ENCODE peak calls at places on chromosomes 12 and 14, in five cellular contexts. One of them, this sample, is unnamed.

GRCh38 chr12:91272456-91273063 is 89.9 kb upstream of the DCN start:
- DNase-seq in epithelial cell of esophagus: no peak
- DNase-seq in left ventricle myocardium inferior: peak; percentile 81
- DNase-seq in body of pancreas: peak; percentile 29
- DNase-seq in mucosa of descending colon: peak; percentile 46
- DNase-seq in this sample: no peak

GRCh38 chr14:33686218-33686617 is 264.7 kb downstream of the EGLN3 start:
- DNase-seq in epithelial cell of esophagus: peak; percentile 72
- DNase-seq in left ventricle myocardium inferior: no peak
- DNase-seq in body of pancreas: no peak
- DNase-seq in mucosa of descending colon: no peak
- DNase-seq in this sample: peak; percentile 79

GRCh38 chr12:63917864-63918742 is 73.6 kb downstream of the SRGAP1 start:
- DNase-seq in epithelial cell of esophagus: peak; percentile 97
- DNase-seq in left ventricle myocardium inferior: no peak
- DNase-seq in body of pancreas: no peak
- DNase-seq in mucosa of descending colon: no peak
- DNase-seq in this sample: peak; percentile 99

GRCh38 chr12:95671265-95671664 is 119.3 kb downstream of the NTN4 start:
- DNase-seq in epithelial cell of esophagus: no peak
- DNase-seq in left ventricle myocardium inferior: no peak
- DNase-seq in body of pancreas: no peak
- DNase-seq in mucosa of descending colon: no peak
- DNase-seq in this sample: no peak

GRCh38 chr12:72986963-72987362 is 714.8 kb downstream of the TRHDE start:
- DNase-seq in epithelial cell of esophagus: no peak
- DNase-seq in left ventricle myocardium inferior: no peak
- DNase-seq in body of pancreas: no peak
- DNase-seq in mucosa of descending colon: no peak
- DNase-seq in this sample: no peak

GRCh38 chr12:129753596-129753995 is 150.2 kb downstream of the TMEM132D start:
- DNase-seq in epithelial cell of esophagus: no peak
- DNase-seq in left ventricle myocardium inferior: no peak
- DNase-seq in body of pancreas: no peak
- DNase-seq in mucosa of descending colon: no peak
- DNase-seq in this sample: peak; percentile 5

GRCh38 chr14:33210304-33210703 is 271.6 kb downstream of the NPAS3 start:
- DNase-seq in epithelial cell of esophagus: peak; percentile 52
- DNase-seq in left ventricle myocardium inferior: no peak
- DNase-seq in body of pancreas: no peak
- DNase-seq in mucosa of descending colon: no peak
- DNase-seq in this sample: peak; percentile 21

GRCh38 chr12:38465020-38465419 is 148.4 kb downstream of the ALG10B start:
- DNase-seq in epithelial cell of esophagus: no peak
- DNase-seq in left ventricle myocardium inferior: no peak
- DNase-seq in body of pancreas: no peak
- DNase-seq in mucosa of descending colon: no peak
- DNase-seq in this sample: no peak

GRCh38 chr14:59376691-59377090 is 88.5 kb downstream of the GPR135 start:
- DNase-seq in epithelial cell of esophagus: no peak
- DNase-seq in left ventricle myocardium inferior: no peak
- DNase-seq in body of pancreas: no peak
- DNase-seq in mucosa of descending colon: no peak
- DNase-seq in this sample: no peak

GRCh38 chr12:106889950-106890626 is 65.6 kb upstream of the TMEM263 start:
- DNase-seq in epithelial cell of esophagus: no peak
- DNase-seq in left ventricle myocardium inferior: no peak
- DNase-seq in body of pancreas: no peak
- DNase-seq in mucosa of descending colon: no peak
- DNase-seq in this sample: no peak

GRCh38 chr12:4417471-4417870 is 28.1 kb downstream of the FGF6 start:
- DNase-seq in epithelial cell of esophagus: no peak
- DNase-seq in left ventricle myocardium inferior: no peak
- DNase-seq in body of pancreas: no peak
- DNase-seq in mucosa of descending colon: no peak
- DNase-seq in this sample: no peak

GRCh38 chr12:40953076-40953475 is 235.0 kb upstream of the PDZRN4 start:
- DNase-seq in epithelial cell of esophagus: no peak
- DNase-seq in left ventricle myocardium inferior: no peak
- DNase-seq in body of pancreas: no peak
- DNase-seq in mucosa of descending colon: no peak
- DNase-seq in this sample: no peak

GRCh38 chr14:85529803-85530574 is at the start of gene FLRT2:
- DNase-seq in epithelial cell of esophagus: peak; percentile 71
- DNase-seq in left ventricle myocardium inferior: peak; percentile 50
- DNase-seq in body of pancreas: peak; percentile 71
- DNase-seq in mucosa of descending colon: peak; percentile 63
- DNase-seq in this sample: peak; percentile 54

GRCh38 chr14:45716506-45716905 is 463.5 kb upstream of the MIS18BP1 start:
- DNase-seq in epithelial cell of esophagus: peak; percentile 5
- DNase-seq in left ventricle myocardium inferior: no peak
- DNase-seq in body of pancreas: no peak
- DNase-seq in mucosa of descending colon: no peak
- DNase-seq in this sample: no peak

GRCh38 chr12:77599782-77600491 is 230.8 kb upstream of the NAV3 start:
- DNase-seq in epithelial cell of esophagus: no peak
- DNase-seq in left ventricle myocardium inferior: no peak
- DNase-seq in body of pancreas: no peak
- DNase-seq in mucosa of descending colon: no peak
- DNase-seq in this sample: no peak

GRCh38 chr14:31283568-31284252 is 76.1 kb upstream of the HECTD1 start:
- DNase-seq in epithelial cell of esophagus: no peak
- DNase-seq in left ventricle myocardium inferior: no peak
- DNase-seq in body of pancreas: no peak
- DNase-seq in mucosa of descending colon: no peak
- DNase-seq in this sample: no peak

GRCh38 chr12:42617622-42618021 is 28.1 kb upstream of the PRICKLE1 start:
- DNase-seq in epithelial cell of esophagus: peak; percentile 4
- DNase-seq in left ventricle myocardium inferior: no peak
- DNase-seq in body of pancreas: no peak
- DNase-seq in mucosa of descending colon: no peak
- DNase-seq in this sample: no peak

GRCh38 chr14:101497910-101498860 is 63.1 kb upstream of the DIO3 start:
- DNase-seq in epithelial cell of esophagus: no peak
- DNase-seq in left ventricle myocardium inferior: no peak
- DNase-seq in body of pancreas: peak; percentile 3
- DNase-seq in mucosa of descending colon: no peak
- DNase-seq in this sample: no peak

GRCh38 chr14:69901113-69901951 is 22.1 kb downstream of the SMOC1 start:
- DNase-seq in epithelial cell of esophagus: peak; percentile 66
- DNase-seq in left ventricle myocardium inferior: no peak
- DNase-seq in body of pancreas: no peak
- DNase-seq in mucosa of descending colon: no peak
- DNase-seq in this sample: peak; percentile 63

GRCh38 chr12:129617849-129618248 is 286.0 kb downstream of the TMEM132D start:
- DNase-seq in epithelial cell of esophagus: no peak
- DNase-seq in left ventricle myocardium inferior: no peak
- DNase-seq in body of pancreas: no peak
- DNase-seq in mucosa of descending colon: no peak
- DNase-seq in this sample: no peak

GRCh38 chr14:61562321-61563161 is 132.8 kb upstream of the HIF1A start:
- DNase-seq in epithelial cell of esophagus: peak; percentile 99
- DNase-seq in left ventricle myocardium inferior: no peak
- DNase-seq in body of pancreas: peak; percentile 73
- DNase-seq in mucosa of descending colon: no peak
- DNase-seq in this sample: peak; percentile 100

GRCh38 chr12:25422241-25422640 is 130.8 kb downstream of the LMNTD1 start:
- DNase-seq in epithelial cell of esophagus: no peak
- DNase-seq in left ventricle myocardium inferior: no peak
- DNase-seq in body of pancreas: no peak
- DNase-seq in mucosa of descending colon: no peak
- DNase-seq in this sample: no peak

GRCh38 chr12:106600503-106600902 is 17.7 kb downstream of the RFX4 start:
- DNase-seq in epithelial cell of esophagus: no peak
- DNase-seq in left ventricle myocardium inferior: no peak
- DNase-seq in body of pancreas: no peak
- DNase-seq in mucosa of descending colon: no peak
- DNase-seq in this sample: no peak

GRCh38 chr12:2268478-2269286 is 215.9 kb downstream of the CACNA1C start:
- DNase-seq in epithelial cell of esophagus: peak; percentile 28
- DNase-seq in left ventricle myocardium inferior: no peak
- DNase-seq in body of pancreas: no peak
- DNase-seq in mucosa of descending colon: no peak
- DNase-seq in this sample: peak; percentile 63

GRCh38 chr12:47397664-47398281 is 308.1 kb downstream of the RPAP3 start:
- DNase-seq in epithelial cell of esophagus: peak; percentile 87
- DNase-seq in left ventricle myocardium inferior: no peak
- DNase-seq in body of pancreas: no peak
- DNase-seq in mucosa of descending colon: no peak
- DNase-seq in this sample: peak; percentile 71

DNA sequence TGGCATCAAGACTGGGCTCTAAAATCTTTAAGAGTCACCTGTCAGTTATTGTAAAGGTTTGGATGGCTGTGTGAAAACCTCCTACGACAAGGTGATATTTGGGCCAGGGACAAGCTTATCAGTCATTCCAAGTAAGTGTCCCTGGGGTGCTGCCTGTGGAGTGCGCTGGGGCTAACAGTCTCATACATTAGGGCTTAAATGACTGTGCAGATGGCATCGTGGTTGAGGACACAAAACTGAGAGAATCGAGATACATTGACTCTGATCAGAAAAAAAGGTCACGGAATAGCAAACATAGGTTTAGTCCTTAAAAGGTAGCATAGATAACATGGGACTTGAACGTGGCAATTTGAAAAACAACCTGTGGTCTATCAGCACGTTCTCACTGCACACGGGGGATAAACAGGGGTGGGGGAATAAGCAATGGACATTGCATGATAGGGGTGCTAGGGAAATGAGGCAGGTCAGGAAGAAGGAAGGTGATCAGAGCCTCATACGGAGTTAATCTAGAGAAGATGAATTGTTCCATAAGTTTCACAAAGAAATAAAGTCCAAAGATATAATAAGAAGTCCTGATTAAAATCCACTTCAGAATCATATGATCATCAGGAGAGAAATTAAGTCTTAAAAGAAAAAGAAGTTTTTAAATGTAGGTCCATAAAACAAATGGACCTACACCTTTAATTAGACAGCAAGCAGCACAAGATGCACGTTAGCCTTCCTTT is 100.3 kb downstream of the DAD1 start:
- DNase-seq in epithelial cell of esophagus: no peak
- DNase-seq in left ventricle myocardium inferior: no peak
- DNase-seq in body of pancreas: no peak
- DNase-seq in mucosa of descending colon: no peak
- DNase-seq in this sample: no peak
- H3K4me3 ChIP-seq in epithelial cell of esophagus: no peak overlapping the region
- H3K4me3 ChIP-seq in left ventricle myocardium inferior: peak overlapping the region; percentile 13
- H3K4me3 ChIP-seq in body of pancreas: no peak overlapping the region
- H3K4me3 ChIP-seq in mucosa of descending colon: no peak overlapping the region
- H3K4me3 ChIP-seq in this sample: no peak overlapping the region

GRCh38 chr14:86961106-86961716 is 1031.8 kb downstream of the GALC start:
- DNase-seq in epithelial cell of esophagus: peak; percentile 68
- DNase-seq in left ventricle myocardium inferior: no peak
- DNase-seq in body of pancreas: peak; percentile 17
- DNase-seq in mucosa of descending colon: no peak
- DNase-seq in this sample: peak; percentile 8
- TF ChIP-seq CTCF in epithelial cell of esophagus: peak; percentile 79
- TF ChIP-seq CTCF in left ventricle myocardium inferior: peak; percentile 18
- TF ChIP-seq CTCF in body of pancreas: peak; percentile 51
- TF ChIP-seq CTCF in mucosa of descending colon: no peak
- TF ChIP-seq CTCF in this sample: peak; percentile 16

GRCh38 chr14:76133103-76133502 is 18.6 kb upstream of the GPATCH2L start:
- DNase-seq in epithelial cell of esophagus: peak; percentile 55
- DNase-seq in left ventricle myocardium inferior: no peak
- DNase-seq in body of pancreas: no peak
- DNase-seq in mucosa of descending colon: no peak
- DNase-seq in this sample: peak; percentile 23

GRCh38 chr14:76136476-76137160 is 15.1 kb upstream of the GPATCH2L start:
- DNase-seq in epithelial cell of esophagus: no peak
- DNase-seq in left ventricle myocardium inferior: no peak
- DNase-seq in body of pancreas: no peak
- DNase-seq in mucosa of descending colon: no peak
- DNase-seq in this sample: no peak

GRCh38 chr14:76138758-76139723 is 12.7 kb upstream of the GPATCH2L start:
- DNase-seq in epithelial cell of esophagus: no peak
- DNase-seq in left ventricle myocardium inferior: no peak
- DNase-seq in body of pancreas: no peak
- DNase-seq in mucosa of descending colon: no peak
- DNase-seq in this sample: no peak

GRCh38 chr14:76135722-76136121 is 16.0 kb upstream of the GPATCH2L start:
- DNase-seq in epithelial cell of esophagus: no peak
- DNase-seq in left ventricle myocardium inferior: no peak
- DNase-seq in body of pancreas: no peak
- DNase-seq in mucosa of descending colon: no peak
- DNase-seq in this sample: no peak

DNA sequence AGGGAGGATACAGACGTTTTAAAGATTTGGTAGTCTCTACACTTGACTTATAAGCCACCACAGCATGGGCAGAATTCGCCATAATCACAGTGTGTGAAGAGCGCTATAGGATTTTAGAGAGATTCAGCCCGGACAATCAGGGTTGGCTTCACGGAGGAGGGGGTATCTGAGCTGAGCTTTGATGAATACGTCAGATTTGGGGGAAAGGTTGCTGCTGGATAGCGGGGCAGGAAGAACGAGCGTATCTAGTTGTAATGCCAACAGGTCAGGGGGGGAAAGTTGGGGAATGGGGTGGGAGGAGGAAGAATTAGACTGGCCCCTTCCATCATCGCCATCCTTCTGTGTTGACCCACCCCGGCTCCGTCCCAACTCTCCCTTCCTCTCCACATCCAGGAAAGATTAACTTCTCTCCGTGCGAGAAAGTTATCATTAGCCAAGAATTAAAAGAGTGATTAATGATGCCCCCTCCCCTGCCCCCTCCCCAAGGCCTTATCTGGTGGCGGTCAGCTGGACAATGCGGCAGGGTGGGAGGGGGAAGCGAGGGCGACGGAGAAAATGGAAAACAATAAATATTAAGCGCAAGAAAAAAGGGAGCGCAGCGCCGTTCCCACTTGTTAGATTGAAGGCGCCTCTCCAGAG is 13.5 kb upstream of the GPATCH2L start:
- DNase-seq in epithelial cell of esophagus: no peak
- DNase-seq in left ventricle myocardium inferior: no peak
- DNase-seq in body of pancreas: no peak
- DNase-seq in mucosa of descending colon: no peak
- DNase-seq in this sample: no peak
- H3K4me3 ChIP-seq in epithelial cell of esophagus: no peak overlapping the region
- H3K4me3 ChIP-seq in left ventricle myocardium inferior: peak overlapping the region; percentile 59
- H3K4me3 ChIP-seq in body of pancreas: no peak overlapping the region
- H3K4me3 ChIP-seq in mucosa of descending colon: no peak overlapping the region
- H3K4me3 ChIP-seq in this sample: no peak overlapping the region

GRCh38 chr12:13080276-13080675 is 23.2 kb downstream of the GSG1 start:
- DNase-seq in epithelial cell of esophagus: no peak
- DNase-seq in left ventricle myocardium inferior: no peak
- DNase-seq in body of pancreas: no peak
- DNase-seq in mucosa of descending colon: no peak
- DNase-seq in this sample: no peak

GRCh38 chr12:13075114-13075471 is 28.4 kb downstream of the GSG1 start:
- DNase-seq in epithelial cell of esophagus: no peak
- DNase-seq in left ventricle myocardium inferior: no peak
- DNase-seq in body of pancreas: no peak
- DNase-seq in mucosa of descending colon: no peak
- DNase-seq in this sample: no peak

GRCh38 chr12:13082866-13083265 is 20.6 kb downstream of the GSG1 start:
- DNase-seq in epithelial cell of esophagus: no peak
- DNase-seq in left ventricle myocardium inferior: no peak
- DNase-seq in body of pancreas: no peak
- DNase-seq in mucosa of descending colon: no peak
- DNase-seq in this sample: no peak

GRCh38 chr12:13075786-13076570 is 27.5 kb downstream of the GSG1 start:
- DNase-seq in epithelial cell of esophagus: no peak
- DNase-seq in left ventricle myocardium inferior: no peak
- DNase-seq in body of pancreas: no peak
- DNase-seq in mucosa of descending colon: no peak
- DNase-seq in this sample: no peak

GRCh38 chr12:13079440-13079906 is 24.0 kb downstream of the GSG1 start:
- DNase-seq in epithelial cell of esophagus: no peak
- DNase-seq in left ventricle myocardium inferior: no peak
- DNase-seq in body of pancreas: no peak
- DNase-seq in mucosa of descending colon: no peak
- DNase-seq in this sample: no peak
- TF ChIP-seq CTCF in epithelial cell of esophagus: no peak
- TF ChIP-seq CTCF in left ventricle myocardium inferior: no peak
- TF ChIP-seq CTCF in body of pancreas: no peak
- TF ChIP-seq CTCF in mucosa of descending colon: no peak
- TF ChIP-seq CTCF in this sample: peak; percentile 21

This sample was measured in bronchial epithelial cell.